ENCODE peak calls at places on chromosomes 2 and 18, in four cellular contexts. E is fibroblast of lung, Y is foreskin fibroblast, I is heart right ventricle. G is an unnamed sample.

GRCh38 chr2:104945866-104946265 is 92.0 kb downstream of the POU3F3 start:
- DNase-seq in I (no peak), E (no peak), Y (no peak), G (no peak)

GRCh38 chr2:227423633-227424499 is 36.1 kb upstream of the SCYGR1 start:
- DNase-seq in Y (no peak), I (no peak), E (no peak), G (no peak)

GRCh38 chr18:51525453-51526225 is 328.2 kb upstream of the MEX3C start:
- DNase-seq in Y (no peak), I (no peak), E (no peak), G (no peak)

GRCh38 chr18:74940856-74941255 is 268.1 kb downstream of the PTGR3 start:
- DNase-seq in E (no peak), Y (no peak), I (no peak), G (no peak)

GRCh38 chr2:64939332-64939917 is 49.8 kb upstream of the SLC1A4 start:
- DNase-seq in E (no peak), Y (no peak), I (no peak), G (no peak)

GRCh38 chr2:216546646-216547403 is 48.2 kb downstream of the RPL37A start:
- DNase-seq in E (peak), I (no peak), Y (peak), G (no peak)

GRCh38 chr2:163132850-163133249 is 294.3 kb upstream of the KCNH7 start:
- DNase-seq in E (peak), Y (no peak), I (no peak), G (no peak)

GRCh38 chr18:30920757-30921156 is 121.8 kb downstream of the DSC3 start:
- DNase-seq in Y (no peak), I (no peak), E (peak), G (no peak)

GRCh38 chr2:28981016-28981441 is at the start of gene TOGARAM2:
- DNase-seq in Y (no peak), E (peak), I (peak), G (no peak)

GRCh38 chr2:133641497-133641896 is 73.2 kb upstream of the NCKAP5 start:
- DNase-seq in Y (no peak), E (no peak), I (no peak), G (no peak)

GRCh38 chr18:37846996-37847395 is 281.4 kb upstream of the CELF4 start:
- DNase-seq in E (no peak), Y (no peak), I (no peak), G (no peak)

GRCh38 chr2:157155992-157156391 is 101.5 kb upstream of the GALNT5 start:
- DNase-seq in I (no peak), E (no peak), Y (no peak), G (no peak)

GRCh38 chr2:191691016-191691725 is 13.2 kb downstream of the NABP1 start:
- DNase-seq in Y (peak), E (peak), I (no peak), G (no peak)

GRCh38 chr2:84901593-84902120 is 3.8 kb upstream of the TMSB10 start:
- DNase-seq in I (no peak), Y (peak), E (peak), G (no peak)

GRCh38 chr2:213995400-213996105 is 415.3 kb upstream of the VWC2L start:
- DNase-seq in I (no peak), Y (peak), E (peak), G (peak)

GRCh38 chr2:232533944-232534710 is 5.4 kb upstream of the CHRNG start:
- DNase-seq in Y (no peak), I (peak), E (no peak), G (no peak)

GRCh38 chr2:71892896-71893295 is 254.8 kb downstream of the CYP26B1 start:
- DNase-seq in Y (no peak), I (no peak), E (no peak), G (no peak)

GRCh38 chr2:236862961-236863728 is 222.5 kb upstream of the COPS8 start:
- DNase-seq in E (peak), I (no peak), Y (peak), G (peak)

GRCh38 chr2:150134223-150134858 is 353.1 kb downstream of the RND3 start:
- DNase-seq in E (peak), Y (peak), I (no peak), G (peak)

GRCh38 chr2:111037136-111037535 is 83.6 kb upstream of the BCL2L11 start:
- DNase-seq in Y (no peak), E (no peak), I (no peak), G (no peak)

GRCh38 chr2:242020196-242021004 is 150.9 kb downstream of the RTP5 start:
- DNase-seq in Y (peak), I (no peak), E (no peak), G (no peak)
- TF ChIP-seq CTCF in Y (peak), I (no peak), E (no peak), G (no peak)

DNA sequence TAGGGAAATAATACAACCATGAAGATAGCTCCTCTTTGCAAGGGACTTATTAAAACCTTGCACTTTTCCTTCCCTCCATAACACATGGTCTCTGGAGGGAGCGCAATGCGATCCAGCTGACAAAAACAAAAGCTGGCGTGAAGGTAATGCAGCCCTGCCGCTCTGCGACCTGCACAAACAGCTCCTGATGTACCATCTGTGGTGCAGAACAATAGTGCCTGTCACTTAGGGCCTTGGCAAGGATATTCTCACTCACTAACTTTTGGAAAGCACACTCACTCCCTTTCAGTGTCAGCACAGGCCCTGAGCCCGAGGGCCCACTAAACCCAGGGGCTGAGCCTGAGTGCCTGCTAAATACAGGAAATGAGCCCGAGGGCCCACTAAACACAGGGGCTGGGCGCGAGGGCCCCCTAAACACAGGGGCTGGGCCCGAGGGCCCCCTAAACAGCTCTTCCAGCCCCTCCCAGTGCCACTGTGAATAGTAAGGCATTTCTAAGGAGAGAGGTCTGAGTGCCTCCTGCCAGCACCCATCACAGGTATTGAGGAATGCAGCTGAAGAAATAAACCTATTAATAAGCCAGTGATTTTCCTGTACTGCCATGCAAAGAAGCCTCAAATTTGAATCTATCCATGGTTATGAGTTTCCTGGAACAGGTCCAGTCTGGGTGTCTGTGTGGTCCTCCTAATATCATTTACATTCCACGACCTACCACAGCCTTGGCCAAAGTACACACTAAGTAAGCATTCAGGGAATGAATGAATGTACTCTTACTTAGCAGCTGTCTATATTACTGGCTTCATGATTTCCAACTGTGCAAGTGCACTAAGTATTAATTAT is 9.3 kb downstream of the L3MBTL4 start:
- DNase-seq in Y (no peak), I (no peak), E (peak), G (no peak)
- H3K4me3 ChIP-seq in Y (no peak), I (no peak), E (no peak), G (no peak)

GRCh38 chr2:238974510-238975166 is 126.8 kb downstream of the TWIST2 start:
- DNase-seq in I (no peak), E (peak), Y (peak), G (no peak)
- TF ChIP-seq CTCF in I (no peak), E (peak), Y (peak), G (peak)

DNA sequence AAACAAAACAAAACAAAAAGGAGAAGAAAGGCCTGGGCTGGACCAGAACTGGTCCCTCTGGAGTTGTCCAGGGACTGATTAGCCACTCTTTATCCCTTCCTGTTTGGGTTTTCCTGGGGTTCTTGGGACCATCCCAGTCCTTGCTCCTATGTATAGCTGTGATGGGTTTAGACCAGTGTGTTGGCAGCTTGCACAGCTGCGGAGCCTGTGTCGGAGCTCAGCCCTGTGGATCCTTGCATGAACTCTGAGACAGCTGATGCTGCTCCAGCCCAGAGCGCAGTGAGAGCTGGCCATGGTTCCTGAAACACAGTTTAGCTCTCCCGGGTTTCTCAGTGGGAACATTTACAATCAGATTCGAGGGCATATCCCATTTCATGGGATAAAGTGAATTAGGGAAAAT is 16.9 kb downstream of the IMPA2 start:
- DNase-seq in E (no peak), Y (no peak), I (peak), G (no peak)
- H3K4me3 ChIP-seq in E (no peak), Y (no peak), I (no peak), G (no peak)

GRCh38 chr18:13527256-13527655 is 199.1 kb downstream of the FAM210A start:
- DNase-seq in E (no peak), Y (no peak), I (no peak), G (no peak)

GRCh38 chr18:13526519-13526918 is 199.8 kb downstream of the FAM210A start:
- DNase-seq in Y (no peak), I (no peak), E (no peak), G (no peak)

GRCh38 chr18:13524824-13525223 is 201.5 kb downstream of the FAM210A start:
- DNase-seq in E (no peak), I (no peak), Y (no peak), G (no peak)

GRCh38 chr18:13524054-13524453 is 202.3 kb downstream of the FAM210A start:
- DNase-seq in Y (no peak), I (no peak), E (no peak), G (no peak)

GRCh38 chr18:13525381-13526029 is 200.9 kb downstream of the FAM210A start:
- DNase-seq in I (no peak), Y (no peak), E (no peak), G (no peak)
- TF ChIP-seq CTCF in I (no peak), Y (no peak), E (no peak), G (no peak)

GRCh38 chr18:58481321-58482180 is 147.3 kb downstream of the ALPK2 start:
- DNase-seq in E (no peak), Y (no peak), I (no peak), G (no peak)

GRCh38 chr18:58491113-58491696 is 137.7 kb downstream of the ALPK2 start:
- DNase-seq in Y (no peak), E (no peak), I (no peak), G (no peak)

GRCh38 chr18:58490238-58490637 is 138.7 kb downstream of the ALPK2 start:
- DNase-seq in Y (no peak), E (no peak), I (no peak), G (no peak)

DNA sequence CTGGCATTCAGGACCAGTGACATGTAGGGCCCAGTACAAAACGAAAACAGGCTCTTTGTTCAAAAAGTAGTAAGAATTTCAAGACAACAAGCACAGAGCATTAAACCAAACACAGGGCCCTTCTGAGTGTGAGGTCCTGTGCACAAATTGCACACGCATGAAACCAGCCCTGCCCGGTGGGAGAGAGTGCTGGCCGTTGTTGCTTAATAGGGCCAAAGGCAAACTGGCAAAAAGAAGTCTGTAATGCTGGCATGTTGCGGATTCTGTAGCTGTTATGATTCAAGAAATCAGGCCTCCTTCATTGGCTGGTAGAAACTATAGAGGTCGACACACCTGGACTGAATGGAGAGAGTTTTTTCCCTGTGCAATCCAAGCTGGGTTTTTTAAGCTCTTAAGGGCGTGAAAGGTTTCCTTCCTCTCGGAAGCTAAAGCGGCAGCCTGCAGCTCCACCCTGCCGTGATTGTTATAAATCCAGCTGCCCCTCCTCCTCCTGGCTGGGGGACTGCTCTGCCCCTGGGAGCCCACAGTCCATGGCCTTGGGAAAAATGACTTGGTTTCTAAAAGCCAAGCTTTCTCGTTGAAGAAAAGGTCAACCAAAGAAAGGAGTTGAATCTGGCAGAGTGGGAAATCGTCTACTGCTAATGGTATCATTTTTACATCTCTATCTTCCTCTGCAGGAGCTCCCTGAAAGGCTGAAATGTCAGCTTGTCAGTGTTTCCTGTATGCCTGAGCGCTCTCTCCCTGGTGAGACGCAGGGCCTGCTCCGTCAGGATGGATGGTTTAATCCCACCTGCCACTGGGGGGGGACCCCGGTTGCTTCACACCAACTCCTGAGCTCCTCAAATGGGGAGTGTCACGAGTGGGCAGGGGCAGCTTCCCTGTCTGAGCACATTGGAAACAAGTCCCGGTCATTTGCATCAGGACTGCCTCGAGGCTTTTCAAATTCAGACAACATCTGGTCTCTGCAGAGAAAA is 143.6 kb downstream of the ALPK2 start:
- DNase-seq in Y (no peak), E (no peak), I (no peak), G (no peak)
- H3K4me3 ChIP-seq in Y (no peak), E (no peak), I (no peak), G (no peak)

GRCh38 chr18:56712761-56713160 is 61.6 kb downstream of the WDR7 start:
- DNase-seq in E (no peak), Y (no peak), I (no peak), G (no peak)

GRCh38 chr18:56715121-56715520 is 64.0 kb downstream of the WDR7 start:
- DNase-seq in Y (no peak), I (no peak), E (peak), G (no peak)

GRCh38 chr18:56711706-56712445 is 60.7 kb downstream of the WDR7 start:
- DNase-seq in Y (peak), I (no peak), E (no peak), G (no peak)

GRCh38 chr18:56709463-56709862 is 58.3 kb downstream of the WDR7 start:
- DNase-seq in Y (peak), I (no peak), E (peak), G (peak)
- TF ChIP-seq CTCF in Y (no peak), I (peak), E (peak), G (peak)

GRCh38 chr2:200306969-200307811 is 697 bp downstream of the SPATS2L start:
- DNase-seq in Y (peak), E (peak), I (peak), G (no peak)

GRCh38 chr2:200309296-200309846 is 2.9 kb downstream of the SPATS2L start:
- DNase-seq in Y (no peak), E (no peak), I (no peak), G (no peak)

GRCh38 chr2:200310545-200310971 is 4.1 kb downstream of the SPATS2L start:
- DNase-seq in I (no peak), Y (peak), E (peak), G (no peak)

GRCh38 chr2:200308001-200308400 is 1.5 kb downstream of the SPATS2L start:
- DNase-seq in E (peak), I (no peak), Y (peak), G (no peak)

DNA sequence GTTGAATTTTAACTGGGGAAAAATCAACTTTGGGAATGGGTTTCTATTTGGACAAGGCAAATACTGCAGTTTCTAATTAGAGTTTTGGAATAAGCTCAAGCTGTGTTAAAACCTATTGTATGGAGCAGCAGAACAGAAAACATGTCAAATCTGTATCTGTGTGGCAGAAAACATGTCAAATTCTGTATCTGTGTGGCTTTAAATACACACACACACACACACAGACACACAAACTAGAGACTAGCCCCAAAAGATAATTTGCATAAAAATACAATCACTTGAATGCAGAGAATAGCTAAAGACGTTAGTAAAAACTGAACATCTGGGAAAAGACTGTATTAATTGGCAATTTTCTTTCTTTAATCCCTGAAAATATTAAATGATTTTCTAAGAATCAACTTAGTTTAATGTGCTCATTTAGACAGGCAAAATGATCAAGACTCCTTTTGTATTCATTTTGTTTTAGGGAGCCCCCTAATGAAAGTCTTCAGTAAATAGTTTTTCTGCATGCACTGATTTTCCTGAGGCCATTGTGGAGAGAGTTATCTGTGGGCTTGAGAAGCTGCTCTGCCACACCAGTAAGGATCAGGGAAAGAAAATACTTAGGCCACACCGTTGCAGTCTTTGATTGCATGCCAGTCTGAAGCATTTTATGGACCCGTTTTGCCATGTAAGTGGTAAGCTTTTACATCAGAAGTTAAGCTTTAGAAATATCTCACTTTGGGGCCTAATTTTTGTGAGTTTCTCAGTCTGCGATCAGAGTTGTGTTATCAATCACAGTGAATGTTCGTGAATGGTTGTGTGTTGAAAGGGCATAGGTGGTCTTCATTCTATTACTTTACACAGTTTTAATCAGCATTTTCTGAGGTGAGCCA is 2.2 kb downstream of the SPATS2L start:
- DNase-seq in I (no peak), Y (no peak), E (peak), G (no peak)
- H3K4me3 ChIP-seq in I (peak), Y (peak), E (peak), G (peak)